ENCODE peak calls at places on chromosomes 11 and 22, in seven cellular contexts. One of them, this sample, is unnamed.

GRCh38 chr11:2928605-2929510 is at the start of gene PHLDA2:
- DNase-seq in brain microvascular endothelial cell: peak
- DNase-seq in fibroblast of villous mesenchyme: peak
- DNase-seq in GM13977: peak
- DNase-seq in cardiac fibroblast: peak
- DNase-seq in fibroblast of pulmonary artery: peak
- DNase-seq in neural crest cell: no peak
- DNase-seq in this sample: peak

GRCh38 chr11:33695051-33695566 is 5.5 kb downstream of the C11orf91 start:
- DNase-seq in brain microvascular endothelial cell: no peak
- DNase-seq in fibroblast of villous mesenchyme: no peak
- DNase-seq in GM13977: no peak
- DNase-seq in cardiac fibroblast: no peak
- DNase-seq in fibroblast of pulmonary artery: no peak
- DNase-seq in neural crest cell: no peak
- DNase-seq in this sample: no peak

GRCh38 chr11:109729761-109730160 is 307.8 kb downstream of the C11orf87 start:
- DNase-seq in brain microvascular endothelial cell: no peak
- DNase-seq in fibroblast of villous mesenchyme: no peak
- DNase-seq in GM13977: no peak
- DNase-seq in cardiac fibroblast: no peak
- DNase-seq in fibroblast of pulmonary artery: no peak
- DNase-seq in neural crest cell: no peak
- DNase-seq in this sample: no peak

GRCh38 chr22:26890870-26891269 is 233.5 kb downstream of the MIAT start:
- DNase-seq in brain microvascular endothelial cell: no peak
- DNase-seq in fibroblast of villous mesenchyme: no peak
- DNase-seq in GM13977: no peak
- DNase-seq in cardiac fibroblast: no peak
- DNase-seq in fibroblast of pulmonary artery: no peak
- DNase-seq in neural crest cell: no peak
- DNase-seq in this sample: no peak

GRCh38 chr22:46004105-46004866 is 27.3 kb upstream of the WNT7B start:
- DNase-seq in brain microvascular endothelial cell: no peak
- DNase-seq in fibroblast of villous mesenchyme: no peak
- DNase-seq in GM13977: no peak
- DNase-seq in cardiac fibroblast: no peak
- DNase-seq in fibroblast of pulmonary artery: no peak
- DNase-seq in neural crest cell: no peak
- DNase-seq in this sample: peak

GRCh38 chr11:125082611-125083311 is 19.7 kb downstream of the SLC37A2 start:
- DNase-seq in brain microvascular endothelial cell: peak
- DNase-seq in fibroblast of villous mesenchyme: peak
- DNase-seq in GM13977: no peak
- DNase-seq in cardiac fibroblast: peak
- DNase-seq in fibroblast of pulmonary artery: peak
- DNase-seq in neural crest cell: no peak
- DNase-seq in this sample: peak

GRCh38 chr22:26134654-26135330 is 34.5 kb upstream of the SEZ6L start:
- DNase-seq in brain microvascular endothelial cell: no peak
- DNase-seq in fibroblast of villous mesenchyme: no peak
- DNase-seq in GM13977: no peak
- DNase-seq in cardiac fibroblast: no peak
- DNase-seq in fibroblast of pulmonary artery: no peak
- DNase-seq in neural crest cell: no peak
- DNase-seq in this sample: no peak

GRCh38 chr11:34600339-34601084 is 20.4 kb upstream of the EHF start:
- DNase-seq in brain microvascular endothelial cell: no peak
- DNase-seq in fibroblast of villous mesenchyme: peak
- DNase-seq in GM13977: no peak
- DNase-seq in cardiac fibroblast: peak
- DNase-seq in fibroblast of pulmonary artery: peak
- DNase-seq in neural crest cell: no peak
- DNase-seq in this sample: no peak

GRCh38 chr11:6845383-6845782 is at the start of gene OR10A5:
- DNase-seq in brain microvascular endothelial cell: no peak
- DNase-seq in fibroblast of villous mesenchyme: no peak
- DNase-seq in GM13977: no peak
- DNase-seq in cardiac fibroblast: no peak
- DNase-seq in fibroblast of pulmonary artery: no peak
- DNase-seq in neural crest cell: no peak
- DNase-seq in this sample: no peak

GRCh38 chr11:122604626-122605025 is 50.9 kb upstream of the UBASH3B start:
- DNase-seq in brain microvascular endothelial cell: no peak
- DNase-seq in fibroblast of villous mesenchyme: no peak
- DNase-seq in GM13977: no peak
- DNase-seq in cardiac fibroblast: no peak
- DNase-seq in fibroblast of pulmonary artery: no peak
- DNase-seq in neural crest cell: no peak
- DNase-seq in this sample: no peak

GRCh38 chr22:16586991-16587390 is 5.6 kb downstream of the CCT8L2 start:
- DNase-seq in brain microvascular endothelial cell: no peak
- DNase-seq in fibroblast of villous mesenchyme: no peak
- DNase-seq in GM13977: no peak
- DNase-seq in cardiac fibroblast: no peak
- DNase-seq in fibroblast of pulmonary artery: no peak
- DNase-seq in neural crest cell: no peak
- DNase-seq in this sample: no peak

GRCh38 chr11:132784441-132784840 is 747.9 kb downstream of the OPCML start:
- DNase-seq in brain microvascular endothelial cell: peak
- DNase-seq in fibroblast of villous mesenchyme: no peak
- DNase-seq in GM13977: no peak
- DNase-seq in cardiac fibroblast: peak
- DNase-seq in fibroblast of pulmonary artery: peak
- DNase-seq in neural crest cell: no peak
- DNase-seq in this sample: no peak

GRCh38 chr11:31619980-31620379 is 110.4 kb downstream of the ELP4 start:
- DNase-seq in brain microvascular endothelial cell: no peak
- DNase-seq in fibroblast of villous mesenchyme: no peak
- DNase-seq in GM13977: no peak
- DNase-seq in cardiac fibroblast: no peak
- DNase-seq in fibroblast of pulmonary artery: no peak
- DNase-seq in neural crest cell: no peak
- DNase-seq in this sample: no peak

GRCh38 chr22:37925311-37925710 is 19.2 kb downstream of the MICALL1 start:
- DNase-seq in brain microvascular endothelial cell: no peak
- DNase-seq in fibroblast of villous mesenchyme: no peak
- DNase-seq in GM13977: no peak
- DNase-seq in cardiac fibroblast: no peak
- DNase-seq in fibroblast of pulmonary artery: no peak
- DNase-seq in neural crest cell: no peak
- DNase-seq in this sample: no peak

GRCh38 chr11:17513853-17514252 is 30.4 kb downstream of the USH1C start:
- DNase-seq in brain microvascular endothelial cell: no peak
- DNase-seq in fibroblast of villous mesenchyme: no peak
- DNase-seq in GM13977: no peak
- DNase-seq in cardiac fibroblast: no peak
- DNase-seq in fibroblast of pulmonary artery: no peak
- DNase-seq in neural crest cell: no peak
- DNase-seq in this sample: no peak

GRCh38 chr11:32462296-32462695 is 27.0 kb upstream of the WT1 start:
- DNase-seq in brain microvascular endothelial cell: no peak
- DNase-seq in fibroblast of villous mesenchyme: no peak
- DNase-seq in GM13977: no peak
- DNase-seq in cardiac fibroblast: no peak
- DNase-seq in fibroblast of pulmonary artery: no peak
- DNase-seq in neural crest cell: no peak
- DNase-seq in this sample: no peak

DNA sequence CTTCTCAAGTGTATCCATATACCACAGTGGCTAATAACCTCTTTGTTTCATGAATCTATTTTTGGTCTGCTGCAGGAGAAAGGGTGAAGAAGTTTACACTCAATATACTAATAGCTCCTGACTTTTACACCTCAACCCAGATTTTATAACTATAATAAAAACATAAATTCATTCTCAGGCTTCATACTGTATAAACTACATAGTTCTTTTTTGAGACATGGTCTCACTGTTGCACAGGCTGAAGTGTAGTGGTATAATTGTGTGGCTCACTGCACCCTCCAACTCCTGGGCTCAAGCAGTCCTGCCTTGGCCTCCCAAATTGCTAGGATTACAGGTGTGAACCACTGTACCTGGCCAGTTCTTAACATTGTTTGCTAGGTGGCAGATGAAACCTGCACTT is 17.8 kb upstream of the CCDC179 start:
- DNase-seq in brain microvascular endothelial cell: no peak
- DNase-seq in fibroblast of villous mesenchyme: no peak
- DNase-seq in GM13977: no peak
- DNase-seq in cardiac fibroblast: no peak
- DNase-seq in fibroblast of pulmonary artery: no peak
- DNase-seq in neural crest cell: no peak
- DNase-seq in this sample: no peak
- TF ChIP-seq CTCF in brain microvascular endothelial cell: no peak
- TF ChIP-seq CTCF in fibroblast of villous mesenchyme: no peak
- TF ChIP-seq CTCF in GM13977: no peak
- TF ChIP-seq CTCF in cardiac fibroblast: no peak
- TF ChIP-seq CTCF in fibroblast of pulmonary artery: no peak
- TF ChIP-seq CTCF in neural crest cell: no peak
- TF ChIP-seq CTCF in this sample: no peak

DNA sequence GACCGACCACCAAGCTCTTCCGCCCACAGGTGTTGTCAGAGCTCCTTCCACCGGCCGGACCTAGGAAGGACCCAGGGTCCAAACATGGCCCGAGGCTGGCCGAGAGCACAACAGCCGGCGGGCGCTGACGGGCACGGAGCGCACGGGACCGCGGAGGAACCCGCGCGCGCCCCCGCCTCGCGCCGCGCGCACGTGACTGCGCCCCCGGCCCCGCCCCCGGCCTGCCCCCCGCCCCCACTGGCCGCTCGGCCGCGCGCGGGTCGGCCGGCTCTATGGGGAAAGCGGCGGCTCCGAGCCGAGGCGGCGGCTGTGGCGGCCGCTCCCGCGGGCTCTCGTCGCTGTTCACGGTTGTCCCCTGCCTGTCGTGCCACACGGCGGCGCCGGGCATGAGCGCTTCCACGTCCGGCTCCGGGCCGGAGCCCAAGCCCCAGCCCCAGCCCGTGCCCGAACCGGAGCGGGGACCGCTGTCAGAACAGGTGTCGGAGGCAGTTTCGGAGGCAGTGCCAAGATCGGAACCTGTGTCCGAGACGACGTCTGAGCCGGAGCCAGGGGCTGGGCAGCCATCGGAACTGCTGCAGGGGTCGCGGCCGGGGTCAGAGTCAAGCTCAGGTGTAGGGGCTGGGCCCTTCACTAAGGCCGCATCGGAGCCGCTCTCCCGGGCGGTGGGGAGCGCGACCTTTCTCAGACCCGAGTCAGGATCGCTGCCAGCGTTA is at the start of gene OSBP2:
- DNase-seq in brain microvascular endothelial cell: no peak
- DNase-seq in fibroblast of villous mesenchyme: no peak
- DNase-seq in GM13977: peak
- DNase-seq in cardiac fibroblast: no peak
- DNase-seq in fibroblast of pulmonary artery: no peak
- DNase-seq in neural crest cell: peak
- DNase-seq in this sample: peak
- TF ChIP-seq CTCF in brain microvascular endothelial cell: no peak
- TF ChIP-seq CTCF in fibroblast of villous mesenchyme: no peak
- TF ChIP-seq CTCF in GM13977: peak
- TF ChIP-seq CTCF in cardiac fibroblast: no peak
- TF ChIP-seq CTCF in fibroblast of pulmonary artery: no peak
- TF ChIP-seq CTCF in neural crest cell: no peak
- TF ChIP-seq CTCF in this sample: peak

GRCh38 chr11:1131033-1131911 is 26.5 kb upstream of the MUC5AC start:
- DNase-seq in brain microvascular endothelial cell: no peak
- DNase-seq in fibroblast of villous mesenchyme: no peak
- DNase-seq in GM13977: no peak
- DNase-seq in cardiac fibroblast: no peak
- DNase-seq in fibroblast of pulmonary artery: no peak
- DNase-seq in neural crest cell: no peak
- DNase-seq in this sample: peak
- TF ChIP-seq CTCF in brain microvascular endothelial cell: no peak
- TF ChIP-seq CTCF in fibroblast of villous mesenchyme: no peak
- TF ChIP-seq CTCF in GM13977: no peak
- TF ChIP-seq CTCF in cardiac fibroblast: no peak
- TF ChIP-seq CTCF in fibroblast of pulmonary artery: no peak
- TF ChIP-seq CTCF in neural crest cell: no peak
- TF ChIP-seq CTCF in this sample: no peak

DNA sequence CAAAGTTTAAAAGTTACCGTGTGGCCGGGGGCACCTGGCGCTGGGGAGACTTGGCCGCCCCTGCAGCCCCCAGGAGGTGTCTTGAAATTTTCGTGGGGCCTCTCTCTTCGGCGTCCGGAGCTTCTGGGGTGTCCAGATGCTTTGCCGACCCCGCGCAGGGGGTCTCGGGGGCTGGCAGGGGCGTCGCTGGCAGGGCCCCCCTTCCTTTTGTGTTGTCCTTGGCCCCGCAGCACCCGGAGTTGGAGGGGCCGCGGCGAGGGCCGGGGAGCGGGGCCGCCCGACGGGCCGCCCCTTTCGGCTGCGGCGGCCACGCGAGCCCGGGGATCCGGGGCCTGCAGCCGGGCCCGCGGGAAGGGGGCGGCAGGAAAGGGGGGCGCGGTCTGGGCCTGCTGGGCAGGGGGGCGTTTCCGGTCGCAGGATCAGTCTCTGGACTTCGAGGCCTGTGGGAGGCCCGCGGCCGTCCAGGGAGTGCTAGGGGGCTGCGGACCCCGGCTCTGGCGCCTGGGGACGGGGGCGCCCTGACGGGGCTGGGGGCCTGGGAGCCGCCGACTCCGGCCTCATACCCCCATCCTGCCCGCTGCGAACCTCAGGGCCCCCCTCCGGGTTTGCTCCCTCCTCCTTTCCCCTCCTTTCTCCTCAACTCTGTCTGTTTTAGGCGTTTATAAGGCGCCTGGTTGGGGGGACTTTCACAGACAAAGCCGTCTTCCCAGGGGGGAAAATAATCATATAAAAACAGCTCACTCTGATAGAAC is 867 bp downstream of the ZC3H7B start:
- DNase-seq in brain microvascular endothelial cell: no peak
- DNase-seq in fibroblast of villous mesenchyme: no peak
- DNase-seq in GM13977: peak
- DNase-seq in cardiac fibroblast: no peak
- DNase-seq in fibroblast of pulmonary artery: no peak
- DNase-seq in neural crest cell: peak
- DNase-seq in this sample: no peak
- TF ChIP-seq CTCF in brain microvascular endothelial cell: no peak
- TF ChIP-seq CTCF in fibroblast of villous mesenchyme: no peak
- TF ChIP-seq CTCF in GM13977: no peak
- TF ChIP-seq CTCF in cardiac fibroblast: no peak
- TF ChIP-seq CTCF in fibroblast of pulmonary artery: no peak
- TF ChIP-seq CTCF in neural crest cell: no peak
- TF ChIP-seq CTCF in this sample: no peak

DNA sequence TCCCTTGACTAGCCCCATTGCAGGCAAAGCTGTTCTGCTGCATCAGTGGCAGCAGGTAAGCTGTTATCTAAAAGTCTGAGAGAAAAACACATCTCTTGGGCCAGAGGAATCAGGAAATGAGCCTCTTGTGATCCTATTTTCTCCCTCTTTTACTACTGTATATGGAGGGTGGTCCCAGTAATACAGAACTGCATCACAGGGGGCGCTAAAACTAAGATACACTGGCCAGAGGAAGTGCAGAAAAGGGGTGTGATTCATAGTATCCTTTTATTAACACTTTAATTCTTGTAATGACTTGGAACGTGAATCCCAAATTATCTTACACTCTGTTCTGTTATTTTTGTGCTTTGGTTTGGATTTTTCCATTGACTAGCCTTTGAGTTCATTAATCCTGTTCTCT is 8.8 kb upstream of the MED17 start:
- DNase-seq in brain microvascular endothelial cell: peak
- DNase-seq in fibroblast of villous mesenchyme: no peak
- DNase-seq in GM13977: no peak
- DNase-seq in cardiac fibroblast: peak
- DNase-seq in fibroblast of pulmonary artery: peak
- DNase-seq in neural crest cell: peak
- DNase-seq in this sample: no peak
- TF ChIP-seq CTCF in brain microvascular endothelial cell: peak
- TF ChIP-seq CTCF in fibroblast of villous mesenchyme: peak
- TF ChIP-seq CTCF in GM13977: peak
- TF ChIP-seq CTCF in cardiac fibroblast: peak
- TF ChIP-seq CTCF in fibroblast of pulmonary artery: peak
- TF ChIP-seq CTCF in neural crest cell: peak
- TF ChIP-seq CTCF in this sample: peak

This sample was measured in chondrocyte.